ENCODE peak calls at places on chromosomes 16 and 17, in eight cellular contexts. One of them, this sample, is unnamed.

GRCh38 chr16:50154369-50154947 is 1.4 kb downstream of the TENT4B start:
- DNase-seq in SK-N-SH: peak; percentile 25
- DNase-seq in pancreas: no peak
- DNase-seq in OCI-LY7: no peak
- DNase-seq in kidney epithelial cell: no peak
- DNase-seq in heart left ventricle: peak; percentile 37
- DNase-seq in endodermal cell: peak; percentile 51
- DNase-seq in Peyer's patch: no peak
- DNase-seq in this sample: no peak

GRCh38 chr16:743794-744500 is 3.1 kb upstream of the CIAO3 start:
- DNase-seq in kidney epithelial cell: no peak
- DNase-seq in endodermal cell: peak; percentile 75
- DNase-seq in Peyer's patch: no peak
- DNase-seq in pancreas: peak; percentile 64
- DNase-seq in SK-N-SH: peak; percentile 61
- DNase-seq in heart left ventricle: no peak
- DNase-seq in OCI-LY7: no peak
- DNase-seq in this sample: no peak

GRCh38 chr17:19418312-19418992 is 7.4 kb downstream of the RNF112 start:
- DNase-seq in endodermal cell: peak; percentile 67
- DNase-seq in OCI-LY7: peak; percentile 34
- DNase-seq in heart left ventricle: no peak
- DNase-seq in SK-N-SH: no peak
- DNase-seq in pancreas: no peak
- DNase-seq in Peyer's patch: no peak
- DNase-seq in kidney epithelial cell: no peak
- DNase-seq in this sample: no peak

GRCh38 chr16:89024546-89024945 is 47.5 kb upstream of the CBFA2T3 start:
- DNase-seq in SK-N-SH: no peak
- DNase-seq in kidney epithelial cell: no peak
- DNase-seq in pancreas: peak; percentile 22
- DNase-seq in OCI-LY7: no peak
- DNase-seq in heart left ventricle: no peak
- DNase-seq in Peyer's patch: no peak
- DNase-seq in endodermal cell: no peak
- DNase-seq in this sample: no peak

GRCh38 chr16:67248401-67249177 is at the start of gene SLC9A5:
- DNase-seq in kidney epithelial cell: no peak
- DNase-seq in endodermal cell: peak; percentile 81
- DNase-seq in OCI-LY7: peak; percentile 32
- DNase-seq in pancreas: peak; percentile 83
- DNase-seq in SK-N-SH: peak; percentile 86
- DNase-seq in heart left ventricle: no peak
- DNase-seq in Peyer's patch: peak; percentile 54
- DNase-seq in this sample: no peak

GRCh38 chr17:17439971-17440843 is 36.6 kb upstream of the MED9 start:
- DNase-seq in kidney epithelial cell: no peak
- DNase-seq in OCI-LY7: peak; percentile 75
- DNase-seq in SK-N-SH: peak; percentile 72
- DNase-seq in endodermal cell: peak; percentile 97
- DNase-seq in heart left ventricle: peak; percentile 44
- DNase-seq in Peyer's patch: peak; percentile 81
- DNase-seq in pancreas: no peak
- DNase-seq in this sample: no peak

GRCh38 chr16:71645450-71645849 is 19.5 kb downstream of the MARVELD3 start:
- DNase-seq in kidney epithelial cell: no peak
- DNase-seq in Peyer's patch: no peak
- DNase-seq in OCI-LY7: peak; percentile 52
- DNase-seq in endodermal cell: peak; percentile 73
- DNase-seq in SK-N-SH: peak; percentile 44
- DNase-seq in pancreas: no peak
- DNase-seq in heart left ventricle: no peak
- DNase-seq in this sample: no peak

GRCh38 chr17:10115536-10115932 is 82.9 kb downstream of the GAS7 start:
- DNase-seq in endodermal cell: no peak
- DNase-seq in OCI-LY7: no peak
- DNase-seq in heart left ventricle: no peak
- DNase-seq in Peyer's patch: no peak
- DNase-seq in kidney epithelial cell: no peak
- DNase-seq in SK-N-SH: no peak
- DNase-seq in pancreas: no peak
- DNase-seq in this sample: no peak

GRCh38 chr17:80743181-80743771 is 198.6 kb downstream of the RPTOR start:
- DNase-seq in heart left ventricle: no peak
- DNase-seq in Peyer's patch: no peak
- DNase-seq in endodermal cell: no peak
- DNase-seq in OCI-LY7: no peak
- DNase-seq in SK-N-SH: no peak
- DNase-seq in pancreas: no peak
- DNase-seq in kidney epithelial cell: no peak
- DNase-seq in this sample: no peak

GRCh38 chr16:88320947-88321634 is 61.7 kb upstream of the ZNF469 start:
- DNase-seq in SK-N-SH: no peak
- DNase-seq in OCI-LY7: peak; percentile 30
- DNase-seq in Peyer's patch: no peak
- DNase-seq in endodermal cell: no peak
- DNase-seq in pancreas: peak; percentile 68
- DNase-seq in kidney epithelial cell: no peak
- DNase-seq in heart left ventricle: no peak
- DNase-seq in this sample: no peak

GRCh38 chr17:72404872-72405271 is 284.1 kb downstream of the SOX9 start:
- DNase-seq in heart left ventricle: no peak
- DNase-seq in Peyer's patch: no peak
- DNase-seq in kidney epithelial cell: no peak
- DNase-seq in OCI-LY7: no peak
- DNase-seq in SK-N-SH: no peak
- DNase-seq in pancreas: no peak
- DNase-seq in endodermal cell: no peak
- DNase-seq in this sample: no peak

GRCh38 chr16:5633845-5634440 is 536.3 kb upstream of the EEF2KMT start:
- DNase-seq in Peyer's patch: no peak
- DNase-seq in endodermal cell: no peak
- DNase-seq in OCI-LY7: peak; percentile 55
- DNase-seq in SK-N-SH: peak; percentile 54
- DNase-seq in pancreas: no peak
- DNase-seq in heart left ventricle: no peak
- DNase-seq in kidney epithelial cell: no peak
- DNase-seq in this sample: no peak
- TF ChIP-seq CTCF in Peyer's patch: no peak
- TF ChIP-seq CTCF in endodermal cell: peak; percentile 83
- TF ChIP-seq CTCF in OCI-LY7: peak; percentile 79
- TF ChIP-seq CTCF in SK-N-SH: peak; percentile 49
- TF ChIP-seq CTCF in pancreas: no peak
- TF ChIP-seq CTCF in heart left ventricle: no peak
- TF ChIP-seq CTCF in kidney epithelial cell: peak; percentile 22
- TF ChIP-seq CTCF in this sample: peak; percentile 39

GRCh38 chr17:45342306-45342705 is 25.5 kb upstream of the MAP3K14 start:
- DNase-seq in OCI-LY7: no peak
- DNase-seq in endodermal cell: no peak
- DNase-seq in SK-N-SH: no peak
- DNase-seq in kidney epithelial cell: no peak
- DNase-seq in Peyer's patch: no peak
- DNase-seq in pancreas: no peak
- DNase-seq in heart left ventricle: no peak
- DNase-seq in this sample: no peak

GRCh38 chr17:45338023-45338781 is 21.4 kb upstream of the MAP3K14 start:
- DNase-seq in SK-N-SH: peak; percentile 30
- DNase-seq in pancreas: no peak
- DNase-seq in kidney epithelial cell: no peak
- DNase-seq in endodermal cell: no peak
- DNase-seq in Peyer's patch: no peak
- DNase-seq in heart left ventricle: peak; percentile 49
- DNase-seq in OCI-LY7: no peak
- DNase-seq in this sample: no peak

GRCh38 chr17:45341389-45342158 is 24.8 kb upstream of the MAP3K14 start:
- DNase-seq in Peyer's patch: no peak
- DNase-seq in heart left ventricle: peak; percentile 80
- DNase-seq in endodermal cell: peak; percentile 99
- DNase-seq in pancreas: no peak
- DNase-seq in kidney epithelial cell: peak; percentile 75
- DNase-seq in OCI-LY7: no peak
- DNase-seq in SK-N-SH: peak; percentile 62
- DNase-seq in this sample: peak; percentile 88

GRCh38 chr17:45338996-45339535 is 22.2 kb upstream of the MAP3K14 start:
- DNase-seq in pancreas: no peak
- DNase-seq in OCI-LY7: no peak
- DNase-seq in SK-N-SH: no peak
- DNase-seq in heart left ventricle: no peak
- DNase-seq in kidney epithelial cell: no peak
- DNase-seq in Peyer's patch: no peak
- DNase-seq in endodermal cell: no peak
- DNase-seq in this sample: no peak

DNA sequence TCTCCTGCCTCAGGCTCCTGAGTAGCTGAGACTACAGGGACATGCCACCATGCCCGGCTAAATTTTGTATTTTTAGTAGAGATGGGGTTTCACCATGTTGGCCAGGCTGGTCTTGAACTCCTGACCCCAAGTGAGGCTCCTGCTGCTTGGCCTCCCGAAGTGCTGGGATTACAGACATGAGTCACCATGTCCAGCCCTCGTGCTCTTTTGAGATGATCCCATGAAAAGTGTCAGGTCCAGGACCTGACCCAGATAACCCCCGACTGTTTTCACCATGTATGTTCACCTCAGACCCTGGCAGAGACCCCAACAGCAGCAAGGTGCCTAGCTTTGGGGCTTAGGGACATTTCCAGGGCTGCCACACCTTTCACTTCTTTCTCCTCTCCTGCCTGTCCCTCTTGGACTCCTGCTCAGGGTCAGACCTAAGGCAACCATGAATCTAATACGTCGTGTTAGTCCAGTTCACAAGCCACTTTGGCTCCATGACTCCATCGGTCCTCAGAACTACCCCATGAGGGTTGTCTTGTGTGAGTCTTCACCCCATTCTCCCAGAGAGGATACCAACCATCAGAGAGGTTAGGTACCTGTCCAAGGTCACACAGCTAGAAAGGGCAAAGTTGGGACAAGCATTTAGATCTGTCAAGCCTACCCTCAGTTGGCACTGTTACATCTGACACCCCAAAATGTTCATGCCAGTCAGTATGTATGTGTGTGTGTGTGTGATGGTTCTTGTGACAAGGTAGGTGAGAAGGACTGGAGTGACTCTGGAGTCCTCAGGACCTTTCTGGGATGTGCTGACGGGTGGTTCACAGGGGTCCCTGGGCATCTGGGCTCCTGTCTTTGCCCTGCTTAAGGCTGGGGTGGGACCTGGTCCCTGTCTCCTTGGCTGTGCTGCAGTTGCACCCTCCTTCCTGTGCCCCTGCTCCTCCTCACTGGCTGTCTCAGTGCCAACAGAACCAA is 23.1 kb upstream of the MAP3K14 start:
- DNase-seq in endodermal cell: no peak
- DNase-seq in SK-N-SH: no peak
- DNase-seq in heart left ventricle: no peak
- DNase-seq in kidney epithelial cell: no peak
- DNase-seq in OCI-LY7: no peak
- DNase-seq in Peyer's patch: no peak
- DNase-seq in pancreas: no peak
- DNase-seq in this sample: no peak
- H3K4me3 ChIP-seq in endodermal cell: no peak overlapping the region
- H3K4me3 ChIP-seq in SK-N-SH: no peak overlapping the region
- H3K4me3 ChIP-seq in heart left ventricle: no peak overlapping the region
- H3K4me3 ChIP-seq in kidney epithelial cell: no peak overlapping the region
- H3K4me3 ChIP-seq in OCI-LY7: no peak overlapping the region
- H3K4me3 ChIP-seq in Peyer's patch: no peak overlapping the region
- H3K4me3 ChIP-seq in pancreas: no peak overlapping the region
- H3K4me3 ChIP-seq in this sample: no peak overlapping the region

DNA sequence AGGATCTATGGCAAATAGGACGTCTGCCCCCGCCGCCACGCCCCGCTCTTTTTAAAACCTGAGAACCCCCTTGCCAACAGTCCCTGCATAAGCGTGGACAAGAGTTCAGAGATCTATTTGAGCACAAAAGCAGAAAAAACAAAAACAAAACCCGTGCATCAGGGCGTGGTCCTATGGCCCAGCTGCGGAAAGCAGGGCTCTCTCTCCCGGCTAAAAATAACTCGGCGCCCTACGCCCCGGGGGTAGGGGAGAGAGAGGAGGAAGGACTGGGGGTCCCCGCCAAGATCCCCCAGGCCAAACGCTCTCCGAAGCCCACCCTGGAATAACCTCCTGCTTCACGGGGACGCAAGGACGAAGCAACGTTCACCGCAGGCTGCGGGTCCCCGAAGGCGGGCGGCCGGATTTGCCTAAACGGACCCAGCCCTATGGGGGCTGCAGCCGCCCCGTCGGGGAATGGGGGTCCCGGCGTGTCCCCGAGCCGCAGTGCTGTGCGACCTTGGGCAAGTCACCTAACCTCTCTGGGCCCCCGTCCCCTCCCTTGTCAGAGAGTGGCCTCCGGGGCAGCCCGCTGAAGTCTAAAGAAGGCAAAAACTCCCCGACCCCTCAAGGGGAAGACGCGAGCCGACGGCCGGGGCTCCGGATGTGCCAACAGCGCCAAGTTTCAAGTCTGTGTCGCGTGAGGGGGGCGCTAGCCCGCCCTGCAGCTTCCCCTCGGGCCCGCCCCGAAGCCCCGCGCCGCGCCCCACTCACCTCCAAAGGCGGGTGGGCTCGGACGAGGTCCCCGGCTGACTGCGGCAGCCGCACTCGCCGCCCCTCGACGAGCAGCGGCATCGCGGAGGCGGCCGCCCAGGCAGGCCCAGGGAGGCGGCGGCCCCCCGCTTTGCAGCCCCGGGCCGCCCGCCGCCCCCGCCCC is 477 bp downstream of the NTAN1 start:
- DNase-seq in endodermal cell: no peak
- DNase-seq in kidney epithelial cell: no peak
- DNase-seq in Peyer's patch: no peak
- DNase-seq in heart left ventricle: peak; percentile 40
- DNase-seq in SK-N-SH: no peak
- DNase-seq in pancreas: peak; percentile 85
- DNase-seq in OCI-LY7: peak; percentile 86
- DNase-seq in this sample: no peak
- TF ChIP-seq CTCF in endodermal cell: peak; percentile 62
- TF ChIP-seq CTCF in kidney epithelial cell: peak; percentile 10
- TF ChIP-seq CTCF in Peyer's patch: peak; percentile 10
- TF ChIP-seq CTCF in heart left ventricle: no peak
- TF ChIP-seq CTCF in SK-N-SH: peak; percentile 36
- TF ChIP-seq CTCF in pancreas: no peak
- TF ChIP-seq CTCF in OCI-LY7: peak; percentile 66
- TF ChIP-seq CTCF in this sample: no peak

DNA sequence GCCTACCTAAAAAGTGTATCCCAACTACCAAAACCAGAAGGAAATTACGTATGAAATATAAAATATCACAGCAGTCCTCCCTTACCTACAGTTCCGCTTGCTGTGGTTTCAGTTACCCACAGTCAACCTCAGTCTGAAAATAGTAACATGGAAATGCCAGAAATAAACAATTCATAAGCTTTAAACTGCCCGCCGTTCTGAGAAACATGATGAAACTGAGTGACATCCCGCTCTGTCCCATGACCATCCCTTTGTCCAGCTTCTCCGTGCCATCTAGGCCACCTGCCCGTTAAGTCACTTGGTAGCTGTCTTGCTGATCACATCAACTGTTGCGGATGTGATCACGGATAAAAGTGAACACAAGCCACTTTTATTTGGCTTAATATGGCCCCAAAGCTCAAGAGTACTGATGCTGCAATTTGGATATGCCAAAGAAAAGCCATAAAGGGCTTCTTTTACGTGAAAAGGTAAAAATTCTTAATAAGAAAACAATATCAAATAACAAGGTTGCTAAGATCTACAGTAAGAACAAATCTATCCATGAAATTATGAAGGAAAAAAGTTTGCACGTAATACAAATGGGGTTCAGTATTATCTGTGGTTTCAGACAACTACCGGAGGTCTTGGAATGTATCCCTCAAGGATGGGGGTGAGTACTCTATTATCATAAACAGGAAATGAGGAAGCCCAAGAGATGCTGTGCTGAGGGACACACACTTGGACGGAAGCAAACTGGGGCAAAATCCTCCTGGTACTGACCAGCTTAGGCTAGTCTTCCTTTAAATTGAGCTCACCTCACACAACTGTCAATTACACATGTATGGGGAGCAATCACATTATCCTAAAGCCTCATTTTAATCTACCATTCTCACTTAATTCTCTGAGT is 8.2 kb downstream of the USP22 start:
- DNase-seq in OCI-LY7: peak; percentile 76
- DNase-seq in SK-N-SH: no peak
- DNase-seq in Peyer's patch: no peak
- DNase-seq in endodermal cell: no peak
- DNase-seq in pancreas: no peak
- DNase-seq in heart left ventricle: no peak
- DNase-seq in kidney epithelial cell: no peak
- DNase-seq in this sample: no peak
- H3K4me3 ChIP-seq in OCI-LY7: peak overlapping the region; percentile 46
- H3K4me3 ChIP-seq in SK-N-SH: no peak overlapping the region
- H3K4me3 ChIP-seq in Peyer's patch: no peak overlapping the region
- H3K4me3 ChIP-seq in endodermal cell: peak overlapping the region; percentile 50
- H3K4me3 ChIP-seq in pancreas: no peak overlapping the region
- H3K4me3 ChIP-seq in heart left ventricle: peak overlapping the region; percentile 11
- H3K4me3 ChIP-seq in kidney epithelial cell: no peak overlapping the region
- H3K4me3 ChIP-seq in this sample: no peak overlapping the region

This sample was measured in HFF-Myc.